ENCODE peak calls at places on chromosomes 16 and 17, in seven cellular contexts. O is hippocampal formation; K is iPS-NIHi11; C is activated naive CD4-positive, alpha-beta T cell; I is neural crest cell; Q is cardiac septum; R is ovary. U is an unnamed sample.

GRCh38 chr16:85767569-85767968 is 16.7 kb upstream of the C16orf74 start:
- DNase-seq in O (no peak), K (no peak), C (no peak), I (no peak), Q (no peak), R (no peak), U (no peak)

GRCh38 chr16:12265168-12265567 is 288.6 kb downstream of the SNX29 start:
- DNase-seq in O (no peak), K (no peak), C (no peak), I (no peak), Q (no peak), R (no peak), U (no peak)

GRCh38 chr17:32341141-32341856 is 674 bp downstream of the C17orf75 start:
- DNase-seq in O (peak), K (no peak), C (no peak), I (no peak), Q (no peak), R (no peak), U (no peak)

GRCh38 chr16:86396918-86397317 is 113.4 kb upstream of the FOXF1 start:
- DNase-seq in O (no peak), K (no peak), C (no peak), I (no peak), Q (no peak), R (no peak), U (no peak)

GRCh38 chr17:57872536-57872935 is 22.7 kb upstream of the MRPS23 start:
- DNase-seq in O (no peak), K (no peak), C (no peak), I (no peak), Q (no peak), R (no peak), U (no peak)

GRCh38 chr17:67018429-67019125 is 25.8 kb upstream of the CACNG1 start:
- DNase-seq in O (no peak), K (no peak), C (no peak), I (no peak), Q (no peak), R (no peak), U (no peak)

GRCh38 chr17:71516149-71516548 is 604.7 kb upstream of the SOX9 start:
- DNase-seq in O (no peak), K (no peak), C (no peak), I (no peak), Q (no peak), R (no peak), U (no peak)

GRCh38 chr17:54967621-54968258 is 714 bp downstream of the COX11 start:
- DNase-seq in O (peak), K (peak), C (no peak), I (no peak), Q (no peak), R (no peak), U (peak)

GRCh38 chr16:12375341-12375740 is 398.8 kb downstream of the SNX29 start:
- DNase-seq in O (no peak), K (no peak), C (no peak), I (no peak), Q (no peak), R (no peak), U (no peak)

GRCh38 chr17:49901460-49902331 is 53.8 kb upstream of the TAC4 start:
- DNase-seq in O (no peak), K (peak), C (no peak), I (no peak), Q (no peak), R (no peak), U (peak)

GRCh38 chr17:13477180-13477611 is 124.5 kb downstream of the HS3ST3A1 start:
- DNase-seq in O (no peak), K (no peak), C (no peak), I (no peak), Q (no peak), R (no peak), U (no peak)

GRCh38 chr16:88325976-88326375 is 56.8 kb upstream of the ZNF469 start:
- DNase-seq in O (no peak), K (no peak), C (no peak), I (no peak), Q (no peak), R (no peak), U (no peak)

GRCh38 chr16:86662195-86662594 is 83.8 kb downstream of the FOXL1 start:
- DNase-seq in O (no peak), K (no peak), C (no peak), I (no peak), Q (no peak), R (no peak), U (no peak)

GRCh38 chr16:54027126-54027922 is 259.3 kb downstream of the IRX3 start:
- DNase-seq in O (no peak), K (no peak), C (no peak), I (no peak), Q (no peak), R (no peak), U (no peak)

GRCh38 chr17:9346296-9346926 is 229.2 kb downstream of the STX8 start:
- DNase-seq in O (no peak), K (no peak), C (no peak), I (no peak), Q (no peak), R (no peak), U (no peak)

GRCh38 chr16:923184-923583 is 47.6 kb downstream of the LMF1 start:
- DNase-seq in O (no peak), K (no peak), C (no peak), I (no peak), Q (no peak), R (no peak), U (no peak)

GRCh38 chr17:28705728-28706334 is 5.9 kb downstream of the PROCA1 start:
- DNase-seq in O (no peak), K (no peak), C (no peak), I (no peak), Q (no peak), R (no peak), U (no peak)